ENCODE peak calls at places on chromosomes 3 and 15, in ten cellular contexts. One of them, this sample, is unnamed.
A peak's percentile ranks its signal among the peaks of the same experiment; 100 is the strongest.

GRCh38 chr3:163730684-163731083 is 1347.6 kb downstream of the SI start:
- DNase-seq in A172: no peak
- DNase-seq in breast epithelium: no peak
- DNase-seq in SHP77 treated with DMSO at 0.1 percent for 48 hours: no peak
- DNase-seq in SJSA1: no peak
- DNase-seq in activated CD4-positive, alpha-beta T cell treated with anti-CD3 and anti-CD28 coated beads, Interleukin-2, amount 50 U/mL, for 24 hours: no peak
- DNase-seq in stimulated activated CD8-positive, alpha-beta memory T cell treated with anti-CD3 and anti-CD28 coated beads, Interleukin-2, amount 100 ng/mL, for 48 hours: no peak
- DNase-seq in progenitor cell of endocrine pancreas: no peak
- DNase-seq in Right ventricle myocardium superior: no peak
- DNase-seq in mesendoderm: no peak
- DNase-seq in this sample: no peak

GRCh38 chr15:40282144-40282869 is 557 bp downstream of the ANKRD63 start:
- DNase-seq in A172: no peak
- DNase-seq in progenitor cell of endocrine pancreas: peak; percentile 62
- DNase-seq in stimulated activated CD8-positive, alpha-beta memory T cell treated with anti-CD3 and anti-CD28 coated beads, Interleukin-2, amount 100 ng/mL, for 48 hours: peak; percentile 35
- DNase-seq in breast epithelium: no peak
- DNase-seq in activated CD4-positive, alpha-beta T cell treated with anti-CD3 and anti-CD28 coated beads, Interleukin-2, amount 50 U/mL, for 24 hours: peak; percentile 18
- DNase-seq in SJSA1: no peak
- DNase-seq in mesendoderm: peak; percentile 61
- DNase-seq in SHP77 treated with DMSO at 0.1 percent for 48 hours: peak; percentile 31
- DNase-seq in Right ventricle myocardium superior: peak; percentile 73
- DNase-seq in this sample: no peak

GRCh38 chr3:124600765-124601164 is 129.5 kb upstream of the UMPS start:
- DNase-seq in A172: no peak
- DNase-seq in stimulated activated CD8-positive, alpha-beta memory T cell treated with anti-CD3 and anti-CD28 coated beads, Interleukin-2, amount 100 ng/mL, for 48 hours: no peak
- DNase-seq in SHP77 treated with DMSO at 0.1 percent for 48 hours: no peak
- DNase-seq in activated CD4-positive, alpha-beta T cell treated with anti-CD3 and anti-CD28 coated beads, Interleukin-2, amount 50 U/mL, for 24 hours: no peak
- DNase-seq in Right ventricle myocardium superior: no peak
- DNase-seq in breast epithelium: no peak
- DNase-seq in progenitor cell of endocrine pancreas: no peak
- DNase-seq in mesendoderm: no peak
- DNase-seq in SJSA1: no peak
- DNase-seq in this sample: no peak

GRCh38 chr3:87792532-87793321 is 266.1 kb downstream of the CGGBP1 start:
- DNase-seq in Right ventricle myocardium superior: no peak
- DNase-seq in activated CD4-positive, alpha-beta T cell treated with anti-CD3 and anti-CD28 coated beads, Interleukin-2, amount 50 U/mL, for 24 hours: no peak
- DNase-seq in mesendoderm: peak; percentile 70
- DNase-seq in A172: peak; percentile 13
- DNase-seq in SJSA1: no peak
- DNase-seq in SHP77 treated with DMSO at 0.1 percent for 48 hours: no peak
- DNase-seq in breast epithelium: no peak
- DNase-seq in progenitor cell of endocrine pancreas: peak; percentile 53
- DNase-seq in stimulated activated CD8-positive, alpha-beta memory T cell treated with anti-CD3 and anti-CD28 coated beads, Interleukin-2, amount 100 ng/mL, for 48 hours: no peak
- DNase-seq in this sample: no peak

GRCh38 chr3:32399030-32399620 is 7.5 kb downstream of the CMTM7 start:
- DNase-seq in SJSA1: no peak
- DNase-seq in activated CD4-positive, alpha-beta T cell treated with anti-CD3 and anti-CD28 coated beads, Interleukin-2, amount 50 U/mL, for 24 hours: no peak
- DNase-seq in Right ventricle myocardium superior: no peak
- DNase-seq in mesendoderm: peak; percentile 68
- DNase-seq in progenitor cell of endocrine pancreas: no peak
- DNase-seq in SHP77 treated with DMSO at 0.1 percent for 48 hours: no peak
- DNase-seq in breast epithelium: no peak
- DNase-seq in stimulated activated CD8-positive, alpha-beta memory T cell treated with anti-CD3 and anti-CD28 coated beads, Interleukin-2, amount 100 ng/mL, for 48 hours: no peak
- DNase-seq in A172: peak; percentile 57
- DNase-seq in this sample: peak; percentile 37

GRCh38 chr3:11591401-11592266 is 52.1 kb downstream of the VGLL4 start:
- DNase-seq in progenitor cell of endocrine pancreas: no peak
- DNase-seq in mesendoderm: peak; percentile 98
- DNase-seq in activated CD4-positive, alpha-beta T cell treated with anti-CD3 and anti-CD28 coated beads, Interleukin-2, amount 50 U/mL, for 24 hours: no peak
- DNase-seq in SJSA1: peak; percentile 71
- DNase-seq in Right ventricle myocardium superior: peak; percentile 78
- DNase-seq in breast epithelium: peak; percentile 61
- DNase-seq in stimulated activated CD8-positive, alpha-beta memory T cell treated with anti-CD3 and anti-CD28 coated beads, Interleukin-2, amount 100 ng/mL, for 48 hours: no peak
- DNase-seq in SHP77 treated with DMSO at 0.1 percent for 48 hours: no peak
- DNase-seq in A172: peak; percentile 44
- DNase-seq in this sample: peak; percentile 42

GRCh38 chr3:191985691-191986090 is 524.7 kb downstream of the PYDC2 start:
- DNase-seq in SJSA1: no peak
- DNase-seq in A172: peak; percentile 31
- DNase-seq in activated CD4-positive, alpha-beta T cell treated with anti-CD3 and anti-CD28 coated beads, Interleukin-2, amount 50 U/mL, for 24 hours: no peak
- DNase-seq in breast epithelium: no peak
- DNase-seq in progenitor cell of endocrine pancreas: no peak
- DNase-seq in mesendoderm: no peak
- DNase-seq in SHP77 treated with DMSO at 0.1 percent for 48 hours: no peak
- DNase-seq in stimulated activated CD8-positive, alpha-beta memory T cell treated with anti-CD3 and anti-CD28 coated beads, Interleukin-2, amount 100 ng/mL, for 48 hours: no peak
- DNase-seq in Right ventricle myocardium superior: no peak
- DNase-seq in this sample: peak; percentile 30

GRCh38 chr3:114850913-114851312 is 296.2 kb downstream of the ZBTB20 start:
- DNase-seq in SJSA1: no peak
- DNase-seq in Right ventricle myocardium superior: no peak
- DNase-seq in A172: peak; percentile 3
- DNase-seq in mesendoderm: no peak
- DNase-seq in breast epithelium: no peak
- DNase-seq in SHP77 treated with DMSO at 0.1 percent for 48 hours: no peak
- DNase-seq in progenitor cell of endocrine pancreas: no peak
- DNase-seq in stimulated activated CD8-positive, alpha-beta memory T cell treated with anti-CD3 and anti-CD28 coated beads, Interleukin-2, amount 100 ng/mL, for 48 hours: no peak
- DNase-seq in activated CD4-positive, alpha-beta T cell treated with anti-CD3 and anti-CD28 coated beads, Interleukin-2, amount 50 U/mL, for 24 hours: no peak
- DNase-seq in this sample: no peak

GRCh38 chr15:81097893-81098280 is 36.2 kb upstream of the CFAP161 start:
- DNase-seq in stimulated activated CD8-positive, alpha-beta memory T cell treated with anti-CD3 and anti-CD28 coated beads, Interleukin-2, amount 100 ng/mL, for 48 hours: no peak
- DNase-seq in Right ventricle myocardium superior: no peak
- DNase-seq in SHP77 treated with DMSO at 0.1 percent for 48 hours: no peak
- DNase-seq in SJSA1: no peak
- DNase-seq in A172: peak; percentile 34
- DNase-seq in progenitor cell of endocrine pancreas: no peak
- DNase-seq in mesendoderm: no peak
- DNase-seq in activated CD4-positive, alpha-beta T cell treated with anti-CD3 and anti-CD28 coated beads, Interleukin-2, amount 50 U/mL, for 24 hours: no peak
- DNase-seq in breast epithelium: no peak
- DNase-seq in this sample: peak; percentile 10

GRCh38 chr15:88833688-88834087 is 30.5 kb downstream of the ACAN start:
- DNase-seq in mesendoderm: no peak
- DNase-seq in A172: no peak
- DNase-seq in breast epithelium: no peak
- DNase-seq in stimulated activated CD8-positive, alpha-beta memory T cell treated with anti-CD3 and anti-CD28 coated beads, Interleukin-2, amount 100 ng/mL, for 48 hours: no peak
- DNase-seq in SHP77 treated with DMSO at 0.1 percent for 48 hours: no peak
- DNase-seq in SJSA1: no peak
- DNase-seq in activated CD4-positive, alpha-beta T cell treated with anti-CD3 and anti-CD28 coated beads, Interleukin-2, amount 50 U/mL, for 24 hours: no peak
- DNase-seq in Right ventricle myocardium superior: no peak
- DNase-seq in progenitor cell of endocrine pancreas: no peak
- DNase-seq in this sample: no peak

GRCh38 chr3:46615976-46616375 is 3.7 kb downstream of the FAM240A start:
- DNase-seq in Right ventricle myocardium superior: no peak
- DNase-seq in mesendoderm: no peak
- DNase-seq in A172: no peak
- DNase-seq in SJSA1: no peak
- DNase-seq in stimulated activated CD8-positive, alpha-beta memory T cell treated with anti-CD3 and anti-CD28 coated beads, Interleukin-2, amount 100 ng/mL, for 48 hours: no peak
- DNase-seq in SHP77 treated with DMSO at 0.1 percent for 48 hours: no peak
- DNase-seq in breast epithelium: no peak
- DNase-seq in activated CD4-positive, alpha-beta T cell treated with anti-CD3 and anti-CD28 coated beads, Interleukin-2, amount 50 U/mL, for 24 hours: no peak
- DNase-seq in progenitor cell of endocrine pancreas: no peak
- DNase-seq in this sample: no peak

GRCh38 chr15:100919481-100920405 is 586 bp downstream of the LRRK1 start:
- DNase-seq in SHP77 treated with DMSO at 0.1 percent for 48 hours: no peak
- DNase-seq in A172: no peak
- DNase-seq in mesendoderm: no peak
- DNase-seq in progenitor cell of endocrine pancreas: no peak
- DNase-seq in SJSA1: no peak
- DNase-seq in breast epithelium: no peak
- DNase-seq in Right ventricle myocardium superior: no peak
- DNase-seq in activated CD4-positive, alpha-beta T cell treated with anti-CD3 and anti-CD28 coated beads, Interleukin-2, amount 50 U/mL, for 24 hours: no peak
- DNase-seq in stimulated activated CD8-positive, alpha-beta memory T cell treated with anti-CD3 and anti-CD28 coated beads, Interleukin-2, amount 100 ng/mL, for 48 hours: peak; percentile 12
- DNase-seq in this sample: no peak

GRCh38 chr15:48856947-48857346 is 21.0 kb upstream of the EID1 start:
- DNase-seq in mesendoderm: peak; percentile 82
- DNase-seq in stimulated activated CD8-positive, alpha-beta memory T cell treated with anti-CD3 and anti-CD28 coated beads, Interleukin-2, amount 100 ng/mL, for 48 hours: no peak
- DNase-seq in activated CD4-positive, alpha-beta T cell treated with anti-CD3 and anti-CD28 coated beads, Interleukin-2, amount 50 U/mL, for 24 hours: no peak
- DNase-seq in Right ventricle myocardium superior: no peak
- DNase-seq in A172: no peak
- DNase-seq in breast epithelium: no peak
- DNase-seq in SJSA1: peak; percentile 85
- DNase-seq in progenitor cell of endocrine pancreas: no peak
- DNase-seq in SHP77 treated with DMSO at 0.1 percent for 48 hours: no peak
- DNase-seq in this sample: peak; percentile 23

GRCh38 chr15:51193526-51193925 is 98.8 kb upstream of the TNFAIP8L3 start:
- DNase-seq in stimulated activated CD8-positive, alpha-beta memory T cell treated with anti-CD3 and anti-CD28 coated beads, Interleukin-2, amount 100 ng/mL, for 48 hours: no peak
- DNase-seq in Right ventricle myocardium superior: no peak
- DNase-seq in mesendoderm: no peak
- DNase-seq in SHP77 treated with DMSO at 0.1 percent for 48 hours: no peak
- DNase-seq in progenitor cell of endocrine pancreas: no peak
- DNase-seq in breast epithelium: no peak
- DNase-seq in SJSA1: no peak
- DNase-seq in A172: no peak
- DNase-seq in activated CD4-positive, alpha-beta T cell treated with anti-CD3 and anti-CD28 coated beads, Interleukin-2, amount 50 U/mL, for 24 hours: no peak
- DNase-seq in this sample: no peak

GRCh38 chr3:72191211-72191960 is 406.4 kb upstream of the PROK2 start:
- DNase-seq in SHP77 treated with DMSO at 0.1 percent for 48 hours: no peak
- DNase-seq in activated CD4-positive, alpha-beta T cell treated with anti-CD3 and anti-CD28 coated beads, Interleukin-2, amount 50 U/mL, for 24 hours: no peak
- DNase-seq in A172: no peak
- DNase-seq in Right ventricle myocardium superior: no peak
- DNase-seq in mesendoderm: no peak
- DNase-seq in breast epithelium: no peak
- DNase-seq in stimulated activated CD8-positive, alpha-beta memory T cell treated with anti-CD3 and anti-CD28 coated beads, Interleukin-2, amount 100 ng/mL, for 48 hours: no peak
- DNase-seq in SJSA1: no peak
- DNase-seq in progenitor cell of endocrine pancreas: no peak
- DNase-seq in this sample: no peak

GRCh38 chr3:134007819-134008218 is 21.9 kb downstream of the SLCO2A1 start:
- DNase-seq in Right ventricle myocardium superior: no peak
- DNase-seq in SHP77 treated with DMSO at 0.1 percent for 48 hours: no peak
- DNase-seq in SJSA1: no peak
- DNase-seq in activated CD4-positive, alpha-beta T cell treated with anti-CD3 and anti-CD28 coated beads, Interleukin-2, amount 50 U/mL, for 24 hours: no peak
- DNase-seq in breast epithelium: no peak
- DNase-seq in mesendoderm: no peak
- DNase-seq in A172: peak; percentile 29
- DNase-seq in progenitor cell of endocrine pancreas: no peak
- DNase-seq in stimulated activated CD8-positive, alpha-beta memory T cell treated with anti-CD3 and anti-CD28 coated beads, Interleukin-2, amount 100 ng/mL, for 48 hours: no peak
- DNase-seq in this sample: no peak

GRCh38 chr15:77057072-77057471 is 13.8 kb downstream of the TSPAN3 start:
- DNase-seq in Right ventricle myocardium superior: no peak
- DNase-seq in activated CD4-positive, alpha-beta T cell treated with anti-CD3 and anti-CD28 coated beads, Interleukin-2, amount 50 U/mL, for 24 hours: no peak
- DNase-seq in stimulated activated CD8-positive, alpha-beta memory T cell treated with anti-CD3 and anti-CD28 coated beads, Interleukin-2, amount 100 ng/mL, for 48 hours: no peak
- DNase-seq in SJSA1: no peak
- DNase-seq in SHP77 treated with DMSO at 0.1 percent for 48 hours: no peak
- DNase-seq in breast epithelium: no peak
- DNase-seq in mesendoderm: no peak
- DNase-seq in A172: no peak
- DNase-seq in progenitor cell of endocrine pancreas: no peak
- DNase-seq in this sample: no peak

GRCh38 chr3:129261850-129262249 is 12.4 kb downstream of the COPG1 start:
- DNase-seq in breast epithelium: peak; percentile 2
- DNase-seq in A172: no peak
- DNase-seq in mesendoderm: no peak
- DNase-seq in activated CD4-positive, alpha-beta T cell treated with anti-CD3 and anti-CD28 coated beads, Interleukin-2, amount 50 U/mL, for 24 hours: no peak
- DNase-seq in stimulated activated CD8-positive, alpha-beta memory T cell treated with anti-CD3 and anti-CD28 coated beads, Interleukin-2, amount 100 ng/mL, for 48 hours: no peak
- DNase-seq in Right ventricle myocardium superior: no peak
- DNase-seq in SJSA1: no peak
- DNase-seq in SHP77 treated with DMSO at 0.1 percent for 48 hours: no peak
- DNase-seq in progenitor cell of endocrine pancreas: no peak
- DNase-seq in this sample: no peak

GRCh38 chr3:154931484-154931883 is 148.6 kb upstream of the MME start:
- DNase-seq in progenitor cell of endocrine pancreas: no peak
- DNase-seq in stimulated activated CD8-positive, alpha-beta memory T cell treated with anti-CD3 and anti-CD28 coated beads, Interleukin-2, amount 100 ng/mL, for 48 hours: no peak
- DNase-seq in breast epithelium: no peak
- DNase-seq in activated CD4-positive, alpha-beta T cell treated with anti-CD3 and anti-CD28 coated beads, Interleukin-2, amount 50 U/mL, for 24 hours: no peak
- DNase-seq in SHP77 treated with DMSO at 0.1 percent for 48 hours: no peak
- DNase-seq in mesendoderm: no peak
- DNase-seq in SJSA1: no peak
- DNase-seq in Right ventricle myocardium superior: no peak
- DNase-seq in A172: peak; percentile 22
- DNase-seq in this sample: peak; percentile 44

GRCh38 chr3:126517291-126517951 is at the start of gene UROC1:
- DNase-seq in SJSA1: no peak
- DNase-seq in mesendoderm: no peak
- DNase-seq in breast epithelium: no peak
- DNase-seq in SHP77 treated with DMSO at 0.1 percent for 48 hours: no peak
- DNase-seq in stimulated activated CD8-positive, alpha-beta memory T cell treated with anti-CD3 and anti-CD28 coated beads, Interleukin-2, amount 100 ng/mL, for 48 hours: no peak
- DNase-seq in A172: no peak
- DNase-seq in activated CD4-positive, alpha-beta T cell treated with anti-CD3 and anti-CD28 coated beads, Interleukin-2, amount 50 U/mL, for 24 hours: no peak
- DNase-seq in Right ventricle myocardium superior: peak; percentile 36
- DNase-seq in progenitor cell of endocrine pancreas: no peak
- DNase-seq in this sample: no peak

GRCh38 chr15:56165234-56165633 is 78.4 kb downstream of the RFX7 start:
- DNase-seq in activated CD4-positive, alpha-beta T cell treated with anti-CD3 and anti-CD28 coated beads, Interleukin-2, amount 50 U/mL, for 24 hours: no peak
- DNase-seq in breast epithelium: no peak
- DNase-seq in SHP77 treated with DMSO at 0.1 percent for 48 hours: no peak
- DNase-seq in mesendoderm: peak; percentile 67
- DNase-seq in Right ventricle myocardium superior: no peak
- DNase-seq in A172: peak; percentile 1
- DNase-seq in stimulated activated CD8-positive, alpha-beta memory T cell treated with anti-CD3 and anti-CD28 coated beads, Interleukin-2, amount 100 ng/mL, for 48 hours: no peak
- DNase-seq in SJSA1: no peak
- DNase-seq in progenitor cell of endocrine pancreas: no peak
- DNase-seq in this sample: no peak

GRCh38 chr3:148101061-148101460 is 596.6 kb upstream of the AGTR1 start:
- DNase-seq in mesendoderm: no peak
- DNase-seq in A172: peak; percentile 12
- DNase-seq in stimulated activated CD8-positive, alpha-beta memory T cell treated with anti-CD3 and anti-CD28 coated beads, Interleukin-2, amount 100 ng/mL, for 48 hours: no peak
- DNase-seq in SHP77 treated with DMSO at 0.1 percent for 48 hours: no peak
- DNase-seq in breast epithelium: no peak
- DNase-seq in Right ventricle myocardium superior: no peak
- DNase-seq in activated CD4-positive, alpha-beta T cell treated with anti-CD3 and anti-CD28 coated beads, Interleukin-2, amount 50 U/mL, for 24 hours: no peak
- DNase-seq in SJSA1: no peak
- DNase-seq in progenitor cell of endocrine pancreas: no peak
- DNase-seq in this sample: no peak

GRCh38 chr3:9347887-9348286 is 15.0 kb upstream of the THUMPD3 start:
- DNase-seq in mesendoderm: no peak
- DNase-seq in stimulated activated CD8-positive, alpha-beta memory T cell treated with anti-CD3 and anti-CD28 coated beads, Interleukin-2, amount 100 ng/mL, for 48 hours: no peak
- DNase-seq in progenitor cell of endocrine pancreas: no peak
- DNase-seq in SJSA1: no peak
- DNase-seq in Right ventricle myocardium superior: no peak
- DNase-seq in breast epithelium: no peak
- DNase-seq in SHP77 treated with DMSO at 0.1 percent for 48 hours: no peak
- DNase-seq in activated CD4-positive, alpha-beta T cell treated with anti-CD3 and anti-CD28 coated beads, Interleukin-2, amount 50 U/mL, for 24 hours: no peak
- DNase-seq in A172: no peak
- DNase-seq in this sample: peak; percentile 96

GRCh38 chr3:136351351-136351750 is 101.2 kb downstream of the PCCB start:
- DNase-seq in A172: no peak
- DNase-seq in Right ventricle myocardium superior: no peak
- DNase-seq in stimulated activated CD8-positive, alpha-beta memory T cell treated with anti-CD3 and anti-CD28 coated beads, Interleukin-2, amount 100 ng/mL, for 48 hours: no peak
- DNase-seq in SJSA1: no peak
- DNase-seq in breast epithelium: no peak
- DNase-seq in progenitor cell of endocrine pancreas: no peak
- DNase-seq in mesendoderm: no peak
- DNase-seq in SHP77 treated with DMSO at 0.1 percent for 48 hours: no peak
- DNase-seq in activated CD4-positive, alpha-beta T cell treated with anti-CD3 and anti-CD28 coated beads, Interleukin-2, amount 50 U/mL, for 24 hours: no peak
- DNase-seq in this sample: no peak

GRCh38 chr3:46480481-46481195 is 15.9 kb upstream of the LTF start:
- DNase-seq in progenitor cell of endocrine pancreas: no peak
- DNase-seq in SJSA1: no peak
- DNase-seq in A172: no peak
- DNase-seq in stimulated activated CD8-positive, alpha-beta memory T cell treated with anti-CD3 and anti-CD28 coated beads, Interleukin-2, amount 100 ng/mL, for 48 hours: no peak
- DNase-seq in mesendoderm: no peak
- DNase-seq in Right ventricle myocardium superior: no peak
- DNase-seq in SHP77 treated with DMSO at 0.1 percent for 48 hours: no peak
- DNase-seq in activated CD4-positive, alpha-beta T cell treated with anti-CD3 and anti-CD28 coated beads, Interleukin-2, amount 50 U/mL, for 24 hours: no peak
- DNase-seq in breast epithelium: peak; percentile 40
- DNase-seq in this sample: no peak

GRCh38 chr3:160400048-160400630 is 689 bp downstream of the SMC4 start:
- DNase-seq in SJSA1: peak; percentile 50
- DNase-seq in progenitor cell of endocrine pancreas: peak; percentile 30
- DNase-seq in Right ventricle myocardium superior: peak; percentile 71
- DNase-seq in A172: peak; percentile 23
- DNase-seq in breast epithelium: no peak
- DNase-seq in SHP77 treated with DMSO at 0.1 percent for 48 hours: no peak
- DNase-seq in activated CD4-positive, alpha-beta T cell treated with anti-CD3 and anti-CD28 coated beads, Interleukin-2, amount 50 U/mL, for 24 hours: no peak
- DNase-seq in stimulated activated CD8-positive, alpha-beta memory T cell treated with anti-CD3 and anti-CD28 coated beads, Interleukin-2, amount 100 ng/mL, for 48 hours: peak; percentile 14
- DNase-seq in mesendoderm: no peak
- DNase-seq in this sample: peak; percentile 28

GRCh38 chr15:99989095-99989494 is 255.9 kb upstream of the LYSMD4 start:
- DNase-seq in A172: no peak
- DNase-seq in SHP77 treated with DMSO at 0.1 percent for 48 hours: no peak
- DNase-seq in mesendoderm: no peak
- DNase-seq in progenitor cell of endocrine pancreas: no peak
- DNase-seq in stimulated activated CD8-positive, alpha-beta memory T cell treated with anti-CD3 and anti-CD28 coated beads, Interleukin-2, amount 100 ng/mL, for 48 hours: no peak
- DNase-seq in activated CD4-positive, alpha-beta T cell treated with anti-CD3 and anti-CD28 coated beads, Interleukin-2, amount 50 U/mL, for 24 hours: no peak
- DNase-seq in SJSA1: no peak
- DNase-seq in Right ventricle myocardium superior: no peak
- DNase-seq in breast epithelium: no peak
- DNase-seq in this sample: no peak

GRCh38 chr15:60328852-60329443 is 68.8 kb downstream of the ANXA2 start:
- DNase-seq in A172: no peak
- DNase-seq in activated CD4-positive, alpha-beta T cell treated with anti-CD3 and anti-CD28 coated beads, Interleukin-2, amount 50 U/mL, for 24 hours: no peak
- DNase-seq in SJSA1: no peak
- DNase-seq in Right ventricle myocardium superior: no peak
- DNase-seq in stimulated activated CD8-positive, alpha-beta memory T cell treated with anti-CD3 and anti-CD28 coated beads, Interleukin-2, amount 100 ng/mL, for 48 hours: no peak
- DNase-seq in mesendoderm: no peak
- DNase-seq in SHP77 treated with DMSO at 0.1 percent for 48 hours: no peak
- DNase-seq in breast epithelium: no peak
- DNase-seq in progenitor cell of endocrine pancreas: no peak
- DNase-seq in this sample: no peak

This sample was measured in HFFc6.